ENCODE peak calls at places on chromosomes 16 and 17, in ten cellular contexts. One of them, this sample, is unnamed. For H3K27me3, the result is how much of the 10 kb centered on the place peaks cover.

GRCh38 chr17:38969281-38969680 is 2.1 kb upstream of the FBXO47 start:
- DNase-seq in gastrocnemius medialis: no peak
- DNase-seq in iPS DF 6.9: no peak
- DNase-seq in cardiac muscle cell: no peak
- DNase-seq in astrocyte: no peak
- DNase-seq in A673: no peak
- DNase-seq in lower lobe of right lung: no peak
- DNase-seq in adipocyte: no peak
- DNase-seq in HCT116: no peak
- DNase-seq in HL-60: no peak
- DNase-seq in this sample: no peak

GRCh38 chr16:2912330-2913199 is 834 bp downstream of the FLYWCH1 start:
- DNase-seq in A673: peak
- DNase-seq in astrocyte: peak
- DNase-seq in HL-60: no peak
- DNase-seq in gastrocnemius medialis: peak
- DNase-seq in cardiac muscle cell: peak
- DNase-seq in HCT116: no peak
- DNase-seq in iPS DF 6.9: no peak
- DNase-seq in lower lobe of right lung: no peak
- DNase-seq in adipocyte: peak
- DNase-seq in this sample: peak

GRCh38 chr17:49495842-49496182 is 719 bp downstream of the NGFR start:
- DNase-seq in cardiac muscle cell: no peak
- DNase-seq in gastrocnemius medialis: no peak
- DNase-seq in astrocyte: no peak
- DNase-seq in A673: no peak
- DNase-seq in iPS DF 6.9: no peak
- DNase-seq in HL-60: no peak
- DNase-seq in adipocyte: no peak
- DNase-seq in HCT116: no peak
- DNase-seq in lower lobe of right lung: no peak
- DNase-seq in this sample: no peak

GRCh38 chr17:59626756-59627155 is 7.1 kb downstream of the CLTC start:
- DNase-seq in astrocyte: no peak
- DNase-seq in HCT116: no peak
- DNase-seq in HL-60: no peak
- DNase-seq in lower lobe of right lung: no peak
- DNase-seq in adipocyte: no peak
- DNase-seq in gastrocnemius medialis: no peak
- DNase-seq in iPS DF 6.9: no peak
- DNase-seq in A673: no peak
- DNase-seq in cardiac muscle cell: no peak
- DNase-seq in this sample: no peak

GRCh38 chr17:61757168-61757567 is 106.2 kb downstream of the BRIP1 start:
- DNase-seq in astrocyte: no peak
- DNase-seq in HL-60: no peak
- DNase-seq in gastrocnemius medialis: no peak
- DNase-seq in iPS DF 6.9: no peak
- DNase-seq in HCT116: no peak
- DNase-seq in adipocyte: no peak
- DNase-seq in cardiac muscle cell: no peak
- DNase-seq in A673: no peak
- DNase-seq in lower lobe of right lung: no peak
- DNase-seq in this sample: no peak

GRCh38 chr16:321532-321931 is 31.0 kb downstream of the AXIN1 start:
- DNase-seq in A673: no peak
- DNase-seq in cardiac muscle cell: no peak
- DNase-seq in astrocyte: no peak
- DNase-seq in lower lobe of right lung: no peak
- DNase-seq in gastrocnemius medialis: no peak
- DNase-seq in iPS DF 6.9: no peak
- DNase-seq in HL-60: no peak
- DNase-seq in HCT116: no peak
- DNase-seq in adipocyte: no peak
- DNase-seq in this sample: no peak

GRCh38 chr16:53414381-53414780 is 19.9 kb upstream of the RBL2 start:
- DNase-seq in adipocyte: no peak
- DNase-seq in astrocyte: no peak
- DNase-seq in HCT116: no peak
- DNase-seq in lower lobe of right lung: no peak
- DNase-seq in HL-60: no peak
- DNase-seq in iPS DF 6.9: no peak
- DNase-seq in gastrocnemius medialis: no peak
- DNase-seq in A673: no peak
- DNase-seq in cardiac muscle cell: no peak
- DNase-seq in this sample: no peak

GRCh38 chr17:4967539-4968165 is at the start of gene SPAG7:
- DNase-seq in HL-60: peak
- DNase-seq in A673: peak
- DNase-seq in HCT116: peak
- DNase-seq in iPS DF 6.9: no peak
- DNase-seq in gastrocnemius medialis: peak
- DNase-seq in astrocyte: peak
- DNase-seq in adipocyte: peak
- DNase-seq in lower lobe of right lung: peak
- DNase-seq in cardiac muscle cell: peak
- DNase-seq in this sample: peak

GRCh38 chr16:67029249-67030096 is 524 bp downstream of the CBFB start:
- DNase-seq in astrocyte: peak
- DNase-seq in lower lobe of right lung: peak
- DNase-seq in HL-60: peak
- DNase-seq in iPS DF 6.9: no peak
- DNase-seq in A673: peak
- DNase-seq in cardiac muscle cell: peak
- DNase-seq in HCT116: no peak
- DNase-seq in adipocyte: peak
- DNase-seq in gastrocnemius medialis: peak
- DNase-seq in this sample: peak

GRCh38 chr16:85027349-85027967 is at the start of gene KIAA0513:
- DNase-seq in A673: peak
- DNase-seq in astrocyte: peak
- DNase-seq in HCT116: peak
- DNase-seq in adipocyte: peak
- DNase-seq in HL-60: peak
- DNase-seq in gastrocnemius medialis: peak
- DNase-seq in iPS DF 6.9: peak
- DNase-seq in cardiac muscle cell: peak
- DNase-seq in lower lobe of right lung: peak
- DNase-seq in this sample: peak

GRCh38 chr17:49460401-49460800 is 34.7 kb upstream of the NGFR start:
- DNase-seq in cardiac muscle cell: no peak
- DNase-seq in HL-60: no peak
- DNase-seq in lower lobe of right lung: no peak
- DNase-seq in A673: no peak
- DNase-seq in HCT116: no peak
- DNase-seq in gastrocnemius medialis: no peak
- DNase-seq in iPS DF 6.9: no peak
- DNase-seq in adipocyte: no peak
- DNase-seq in astrocyte: no peak
- DNase-seq in this sample: no peak

GRCh38 chr17:29569245-29569950 is 897 bp downstream of the TP53I13 start:
- DNase-seq in HL-60: no peak
- DNase-seq in iPS DF 6.9: no peak
- DNase-seq in astrocyte: no peak
- DNase-seq in cardiac muscle cell: no peak
- DNase-seq in lower lobe of right lung: no peak
- DNase-seq in adipocyte: no peak
- DNase-seq in A673: no peak
- DNase-seq in gastrocnemius medialis: peak
- DNase-seq in HCT116: no peak
- DNase-seq in this sample: peak

GRCh38 chr17:77733576-77734296 is 224.8 kb upstream of the TNRC6C start:
- DNase-seq in cardiac muscle cell: no peak
- DNase-seq in iPS DF 6.9: no peak
- DNase-seq in gastrocnemius medialis: no peak
- DNase-seq in A673: no peak
- DNase-seq in HL-60: no peak
- DNase-seq in HCT116: no peak
- DNase-seq in astrocyte: no peak
- DNase-seq in adipocyte: no peak
- DNase-seq in lower lobe of right lung: no peak
- DNase-seq in this sample: peak

DNA sequence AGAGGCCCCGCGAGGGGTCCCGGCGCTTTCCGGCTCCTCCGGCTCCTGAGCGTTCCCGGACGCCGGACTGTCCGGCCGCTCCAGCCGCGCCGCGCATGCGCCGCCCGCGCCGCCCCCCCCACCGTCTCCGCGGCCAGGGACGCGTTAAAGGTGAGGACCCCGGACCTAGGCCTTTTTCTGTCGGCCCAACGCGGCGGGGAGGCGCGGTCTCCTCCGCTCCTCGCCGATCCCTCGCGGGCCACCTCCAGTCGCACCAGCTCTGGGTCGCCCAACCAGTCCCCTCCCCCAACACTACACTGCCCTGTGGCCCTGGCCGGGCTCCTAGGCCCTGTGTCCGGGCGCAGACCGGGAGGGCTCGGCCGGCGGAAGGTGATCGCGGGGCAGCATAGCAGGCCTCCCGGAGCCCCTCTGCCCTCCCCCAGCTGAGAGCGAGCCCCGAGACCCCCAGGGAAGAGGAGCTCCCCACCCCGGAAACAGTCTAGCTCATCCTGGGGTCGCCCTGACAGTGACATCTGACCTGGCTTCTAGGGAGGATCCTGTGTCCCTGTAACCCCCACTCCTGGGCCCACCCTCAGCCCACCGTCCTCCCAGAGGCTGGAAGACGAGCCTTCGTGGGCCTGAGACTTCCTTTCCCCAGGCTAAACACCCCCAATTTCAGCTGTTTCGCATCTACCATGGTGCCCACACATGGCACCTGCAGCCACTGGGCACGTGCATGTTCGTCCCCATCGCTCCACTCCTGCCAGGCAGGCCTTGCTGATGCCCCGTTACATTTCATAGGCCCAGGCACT is 14.7 kb upstream of the BCAR1 start:
- DNase-seq in astrocyte: no peak
- DNase-seq in iPS DF 6.9: no peak
- DNase-seq in adipocyte: peak
- DNase-seq in HL-60: no peak
- DNase-seq in HCT116: no peak
- DNase-seq in cardiac muscle cell: peak
- DNase-seq in gastrocnemius medialis: peak
- DNase-seq in A673: peak
- DNase-seq in lower lobe of right lung: peak
- DNase-seq in this sample: no peak
- H3K27me3 ChIP-seq in astrocyte: under half
- H3K27me3 ChIP-seq in iPS DF 6.9: under half
- H3K27me3 ChIP-seq in adipocyte: under half
- H3K27me3 ChIP-seq in HL-60: half or more
- H3K27me3 ChIP-seq in HCT116: under half
- H3K27me3 ChIP-seq in cardiac muscle cell: under half
- H3K27me3 ChIP-seq in gastrocnemius medialis: under half
- H3K27me3 ChIP-seq in A673: under half
- H3K27me3 ChIP-seq in lower lobe of right lung: under half
- H3K27me3 ChIP-seq in this sample: under half

DNA sequence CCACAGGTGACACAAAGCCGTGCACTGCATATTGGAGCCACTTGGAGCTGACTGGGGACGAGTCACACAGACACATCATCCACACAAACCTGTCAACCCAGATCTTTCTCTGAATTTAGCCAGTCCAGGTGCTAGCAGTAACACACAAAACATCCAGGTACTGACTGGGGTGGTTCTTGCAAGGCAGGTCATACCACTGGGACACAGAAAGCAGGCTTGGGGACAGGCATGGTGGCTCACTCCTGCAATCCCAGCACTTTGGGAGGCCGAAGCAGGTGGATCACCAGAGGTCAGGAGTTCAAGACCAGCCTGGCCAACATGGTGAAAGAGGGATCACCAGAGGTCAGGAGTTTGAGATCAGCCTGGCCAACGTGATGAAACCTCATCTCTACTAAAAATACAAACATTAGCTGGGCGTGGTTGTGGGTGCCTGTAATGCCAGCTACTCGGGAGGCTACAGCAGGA is 14.9 kb downstream of the ENPP7 start:
- DNase-seq in cardiac muscle cell: no peak
- DNase-seq in astrocyte: no peak
- DNase-seq in HCT116: peak
- DNase-seq in A673: no peak
- DNase-seq in iPS DF 6.9: no peak
- DNase-seq in adipocyte: no peak
- DNase-seq in lower lobe of right lung: no peak
- DNase-seq in HL-60: no peak
- DNase-seq in gastrocnemius medialis: no peak
- DNase-seq in this sample: no peak
- H3K27me3 ChIP-seq in cardiac muscle cell: half or more
- H3K27me3 ChIP-seq in astrocyte: under half
- H3K27me3 ChIP-seq in HCT116: under half
- H3K27me3 ChIP-seq in A673: under half
- H3K27me3 ChIP-seq in iPS DF 6.9: under half
- H3K27me3 ChIP-seq in adipocyte: half or more
- H3K27me3 ChIP-seq in lower lobe of right lung: half or more
- H3K27me3 ChIP-seq in HL-60: under half
- H3K27me3 ChIP-seq in gastrocnemius medialis: half or more
- H3K27me3 ChIP-seq in this sample: under half

DNA sequence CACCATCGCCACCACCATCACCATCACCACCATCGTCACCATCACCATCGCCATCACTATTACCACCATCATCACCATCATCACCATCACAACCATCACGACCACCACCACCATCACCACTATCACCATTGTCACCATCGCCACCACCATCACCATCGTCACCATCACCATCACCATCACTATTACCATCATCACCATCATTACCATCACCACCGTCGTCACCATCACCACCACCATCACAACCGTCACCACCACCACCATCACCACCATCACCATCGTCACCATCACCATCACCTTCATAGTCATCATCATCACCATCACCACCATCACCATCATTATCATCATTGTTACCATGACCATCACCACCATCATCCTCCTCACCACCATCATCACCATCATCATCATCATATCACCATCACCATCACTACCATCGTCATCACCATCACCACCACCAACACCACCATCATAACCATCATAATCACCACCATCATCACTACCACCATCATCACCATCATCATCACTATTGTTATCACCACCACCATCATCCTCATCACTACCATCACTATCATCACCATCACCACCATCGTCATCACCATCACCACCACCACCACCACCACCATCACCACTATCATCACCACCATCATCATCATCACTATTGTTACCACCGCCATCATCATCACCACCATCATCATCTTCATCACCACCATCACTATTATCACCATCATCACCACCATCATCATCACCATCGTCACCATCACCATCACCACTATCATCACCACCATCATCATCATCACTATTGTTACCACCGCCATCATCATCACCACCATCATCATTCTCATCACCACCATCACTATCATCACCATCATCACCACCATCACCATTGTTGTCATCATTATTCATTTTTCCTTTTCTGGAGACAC is 51.5 kb upstream of the ZNF469 start:
- DNase-seq in iPS DF 6.9: no peak
- DNase-seq in HL-60: no peak
- DNase-seq in lower lobe of right lung: no peak
- DNase-seq in astrocyte: no peak
- DNase-seq in adipocyte: no peak
- DNase-seq in cardiac muscle cell: no peak
- DNase-seq in A673: no peak
- DNase-seq in HCT116: no peak
- DNase-seq in gastrocnemius medialis: no peak
- DNase-seq in this sample: no peak
- H3K27me3 ChIP-seq in iPS DF 6.9: under half
- H3K27me3 ChIP-seq in HL-60: under half
- H3K27me3 ChIP-seq in lower lobe of right lung: under half
- H3K27me3 ChIP-seq in astrocyte: under half
- H3K27me3 ChIP-seq in adipocyte: under half
- H3K27me3 ChIP-seq in cardiac muscle cell: under half
- H3K27me3 ChIP-seq in A673: under half
- H3K27me3 ChIP-seq in HCT116: under half
- H3K27me3 ChIP-seq in gastrocnemius medialis: under half
- H3K27me3 ChIP-seq in this sample: under half

GRCh38 chr16:80341242-80341641 is 199.6 kb upstream of the DYNLRB2 start:
- DNase-seq in iPS DF 6.9: no peak
- DNase-seq in lower lobe of right lung: no peak
- DNase-seq in astrocyte: no peak
- DNase-seq in HCT116: no peak
- DNase-seq in cardiac muscle cell: no peak
- DNase-seq in HL-60: no peak
- DNase-seq in adipocyte: no peak
- DNase-seq in A673: no peak
- DNase-seq in gastrocnemius medialis: no peak
- DNase-seq in this sample: no peak
- H3K27me3 ChIP-seq in iPS DF 6.9: under half
- H3K27me3 ChIP-seq in lower lobe of right lung: under half
- H3K27me3 ChIP-seq in astrocyte: under half
- H3K27me3 ChIP-seq in HCT116: under half
- H3K27me3 ChIP-seq in cardiac muscle cell: under half
- H3K27me3 ChIP-seq in HL-60: under half
- H3K27me3 ChIP-seq in adipocyte: under half
- H3K27me3 ChIP-seq in A673: under half
- H3K27me3 ChIP-seq in gastrocnemius medialis: under half
- H3K27me3 ChIP-seq in this sample: under half

This sample was measured in right atrium auricular region.